ENCODE peak calls at places on chromosomes 11 and 22, in ten cellular contexts. J, H, L, K, E, X, R, Z, P and N are unnamed samples.

GRCh38 chr11:135004495-135004894 is 592.5 kb upstream of the B3GAT1 start:
- DNase-seq in H (no peak), L (no peak), E (no peak), K (no peak), P (no peak), X (no peak), R (no peak), Z (peak), J (no peak), N (no peak)

GRCh38 chr11:116696381-116696941 is 76.3 kb downstream of the BUD13 start:
- DNase-seq in L (peak), Z (peak), K (no peak), E (peak), R (no peak), X (no peak), H (no peak), P (peak), J (no peak), N (no peak)

GRCh38 chr11:16986434-16987204 is 27.6 kb downstream of the PLEKHA7 start:
- DNase-seq in H (peak), R (peak), P (no peak), X (peak), L (no peak), Z (peak), E (no peak), K (peak), J (no peak), N (peak)

GRCh38 chr22:37972527-37972926 is 11.8 kb downstream of the SOX10 start:
- DNase-seq in P (no peak), J (no peak), K (no peak), H (no peak), L (no peak), Z (peak), R (no peak), X (peak), E (no peak), N (no peak)

GRCh38 chr11:113288286-113288863 is 26.0 kb upstream of the TTC12 start:
- DNase-seq in P (no peak), X (no peak), H (no peak), J (no peak), Z (no peak), K (no peak), L (peak), R (no peak), E (no peak), N (no peak)

GRCh38 chr11:79439430-79439892 is 1.4 kb downstream of the TENM4 start:
- DNase-seq in Z (peak), R (no peak), L (peak), K (no peak), X (peak), J (no peak), H (peak), E (no peak), P (no peak), N (no peak)

GRCh38 chr22:46794491-46794890 is 32.0 kb downstream of the TBC1D22A start:
- DNase-seq in P (no peak), R (no peak), X (no peak), L (peak), E (no peak), K (no peak), Z (no peak), J (no peak), H (no peak), N (no peak)

GRCh38 chr11:12290477-12290922 is 86.9 kb upstream of the PARVA start:
- DNase-seq in P (no peak), J (no peak), E (no peak), L (no peak), X (no peak), R (no peak), H (no peak), K (no peak), Z (no peak), N (no peak)

GRCh38 chr11:84097186-84097585 is 811.0 kb upstream of the CCDC90B start:
- DNase-seq in L (no peak), R (no peak), J (no peak), K (no peak), X (no peak), E (no peak), H (no peak), Z (no peak), P (no peak), N (no peak)

GRCh38 chr11:15629690-15630321 is 515.1 kb downstream of the INSC start:
- DNase-seq in Z (peak), K (peak), R (no peak), E (no peak), J (no peak), P (no peak), L (no peak), H (no peak), X (no peak), N (peak)

GRCh38 chr11:125092669-125093068 is 18.8 kb downstream of the TMEM218 start:
- DNase-seq in E (no peak), Z (no peak), K (no peak), R (no peak), J (no peak), H (no peak), X (no peak), P (no peak), L (no peak), N (no peak)